ENCODE peak calls at places on chromosomes 6 and 20, in four cellular contexts. U is HepG2, P is K562, K is GM12878. R is an unnamed sample.

GRCh38 chr6:109370792-109371191 is 11.5 kb downstream of the CD164 start:
- DNase-seq in P (no peak), U (no peak), K (no peak), R (no peak)

GRCh38 chr6:131062245-131063027 is 609 bp downstream of the EPB41L2 start:
- DNase-seq in K (no peak), P (peak), U (no peak), R (peak)

GRCh38 chr6:159899994-159900745 is 9.4 kb downstream of the MAS1 start:
- DNase-seq in U (no peak), K (no peak), P (no peak), R (no peak)

GRCh38 chr20:49303211-49303610 is 25.4 kb upstream of the ZNFX1 start:
- DNase-seq in U (no peak), K (no peak), P (no peak), R (no peak)

GRCh38 chr6:106727480-106728153 is 98.2 kb downstream of the QRSL1 start:
- DNase-seq in P (no peak), K (no peak), U (no peak), R (no peak)

GRCh38 chr6:78377056-78377455 is 490.3 kb upstream of the IRAK1BP1 start:
- DNase-seq in U (no peak), P (no peak), K (no peak), R (no peak)

GRCh38 chr20:2865630-2866029 is 7.7 kb upstream of the PTPRA start:
- DNase-seq in K (no peak), P (peak), U (no peak), R (peak)

GRCh38 chr6:148750826-148751225 is 4.0 kb downstream of the UST start:
- DNase-seq in K (no peak), P (no peak), U (no peak), R (no peak)

GRCh38 chr20:37821691-37822655 is 81.0 kb upstream of the VSTM2L start:
- DNase-seq in U (no peak), P (no peak), K (no peak), R (no peak)

GRCh38 chr6:136793348-136793747 is 1.1 kb upstream of the MAP3K5 start:
- DNase-seq in U (no peak), K (no peak), P (no peak), R (no peak)

GRCh38 chr6:33592595-33593413 is 12.7 kb upstream of the BAK1 start:
- DNase-seq in U (no peak), K (peak), P (no peak), R (peak)

GRCh38 chr20:8898823-8899222 is 170.1 kb upstream of the PLCB4 start:
- DNase-seq in U (no peak), K (no peak), P (no peak), R (no peak)

GRCh38 chr6:166989427-166990034 is 9.7 kb upstream of the CEP43 start:
- DNase-seq in P (peak), U (peak), K (no peak), R (peak)

GRCh38 chr20:31860431-31861345 is 9.6 kb downstream of the DUSP15 start:
- DNase-seq in U (no peak), K (no peak), P (no peak), R (peak)

DNA sequence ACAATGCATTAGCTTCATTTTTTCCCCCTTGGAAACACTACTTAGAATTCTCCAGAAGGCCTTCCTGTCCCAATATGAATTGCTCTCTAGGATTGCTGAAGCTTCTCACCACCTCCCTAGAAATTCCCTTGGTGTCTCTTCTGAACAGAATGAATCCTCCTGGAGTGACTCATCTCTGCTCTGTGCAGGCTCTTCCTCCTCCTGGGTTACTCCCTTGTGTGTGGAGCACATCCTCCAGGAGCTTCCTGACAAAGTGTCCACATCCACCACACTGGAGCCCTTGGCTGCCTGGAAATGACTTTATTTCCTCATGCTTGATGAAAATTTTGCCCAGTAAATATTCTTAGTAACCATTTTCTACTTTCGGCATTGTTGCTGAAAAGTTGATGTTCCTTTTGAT is 54.4 kb downstream of the DTNBP1 start:
- DNase-seq in K (no peak), U (no peak), P (no peak), R (no peak)
- TF ChIP-seq ESRRA in K (no peak), U (no peak), P (no peak), R (no peak)

DNA sequence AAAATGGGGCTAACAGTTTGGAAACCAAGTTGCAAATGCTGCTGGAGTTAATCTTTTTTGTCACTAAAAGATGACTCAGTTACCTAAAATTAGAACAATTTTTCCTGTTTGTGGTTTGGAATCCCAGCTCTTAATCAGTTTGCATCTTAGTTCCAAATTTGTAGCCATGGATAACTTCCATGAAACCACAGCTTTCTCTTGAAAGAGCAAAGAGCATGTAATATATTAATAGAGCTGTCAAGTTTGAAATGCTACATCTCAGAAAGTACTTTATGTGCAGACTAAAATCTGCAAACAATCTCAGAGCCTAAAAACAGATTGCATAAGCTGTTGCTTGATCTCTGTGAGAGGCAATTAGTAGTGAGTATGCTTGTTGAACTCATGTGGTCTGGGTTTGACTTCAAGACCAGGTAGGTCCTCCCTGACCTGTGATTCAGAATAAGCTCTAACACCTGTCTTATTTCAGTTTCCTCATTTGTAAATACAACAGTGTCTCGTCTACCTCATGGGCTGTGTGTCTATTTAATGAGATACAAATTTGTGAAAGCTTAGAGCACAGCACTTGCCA is 23.5 kb downstream of the DHX35 start:
- DNase-seq in P (no peak), U (peak), K (peak), R (no peak)
- TF ChIP-seq CREM in P (no peak), U (no peak), K (no peak), R (no peak)

GRCh38 chr20:38842558-38842981 is 37.1 kb downstream of the PPP1R16B start:
- DNase-seq in U (no peak), P (no peak), K (peak), R (no peak)
- TF ChIP-seq ESRRA in U (no peak), P (no peak), K (no peak), R (no peak)

GRCh38 chr6:21199246-21199645 is 394.3 kb upstream of the SOX4 start:
- DNase-seq in U (no peak), P (no peak), K (no peak), R (no peak)
- TF ChIP-seq CREM in U (no peak), P (no peak), K (no peak), R (no peak)

DNA sequence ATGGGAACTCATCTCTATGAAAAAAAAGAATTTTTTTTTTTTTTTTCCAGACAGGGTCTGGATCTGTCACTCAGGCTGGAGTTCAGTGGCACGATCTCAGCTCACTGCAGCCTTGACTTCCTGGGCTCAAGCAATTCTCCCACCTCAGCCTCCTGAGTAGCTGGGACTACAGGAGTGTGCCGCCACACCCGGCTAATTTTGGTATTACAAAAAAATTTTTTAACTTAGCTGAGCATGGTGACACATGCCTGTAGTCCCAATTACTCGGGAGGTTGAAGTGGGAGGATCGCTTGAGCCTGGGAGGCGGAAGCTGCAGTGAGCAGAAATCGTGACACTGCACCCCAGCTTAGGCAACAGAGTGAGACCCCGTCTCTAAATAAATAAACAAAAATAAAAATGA is 7.5 kb downstream of the DEF6 start:
- DNase-seq in K (no peak), U (no peak), P (peak), R (no peak)
- TF ChIP-seq ESRRA in K (no peak), U (no peak), P (no peak), R (no peak)

GRCh38 chr6:170201361-170201760 is 89.5 kb downstream of the DLL1 start:
- DNase-seq in U (no peak), P (no peak), K (no peak), R (no peak)

GRCh38 chr6:170202416-170203135 is 88.3 kb downstream of the DLL1 start:
- DNase-seq in P (no peak), K (no peak), U (no peak), R (no peak)

GRCh38 chr6:170198298-170198697 is 92.6 kb downstream of the DLL1 start:
- DNase-seq in P (no peak), K (no peak), U (no peak), R (no peak)

GRCh38 chr6:170199716-170200115 is 91.2 kb downstream of the DLL1 start:
- DNase-seq in P (no peak), K (no peak), U (no peak), R (no peak)

DNA sequence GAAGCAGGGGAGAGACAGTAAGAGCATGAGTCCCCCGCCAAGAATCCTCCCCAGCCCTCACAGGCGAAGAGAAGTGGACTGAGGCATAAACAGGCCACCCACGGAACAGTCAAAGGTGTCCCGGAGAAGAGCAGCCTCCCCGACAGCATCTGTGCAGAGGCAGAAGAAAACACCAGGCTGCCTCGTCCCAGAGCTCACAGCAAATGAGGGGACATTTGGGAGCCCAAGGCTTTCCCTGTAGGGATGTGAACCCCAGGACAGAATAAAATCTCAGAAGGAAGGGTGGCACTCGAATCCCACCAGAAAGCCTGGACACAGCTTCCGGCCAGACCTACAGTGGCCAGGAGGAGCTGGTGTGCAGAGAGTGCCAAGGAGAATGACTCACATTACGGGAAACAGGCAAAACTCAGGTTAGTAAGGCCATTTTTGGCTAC is 90.4 kb downstream of the DLL1 start:
- DNase-seq in U (no peak), P (no peak), K (no peak), R (no peak)
- TF ChIP-seq CREM in U (no peak), P (no peak), K (no peak), R (no peak)

GRCh38 chr20:34711813-34712430 is 7.8 kb downstream of the TP53INP2 start:
- DNase-seq in K (no peak), P (no peak), U (no peak), R (no peak)

GRCh38 chr20:34710861-34711574 is 6.9 kb downstream of the TP53INP2 start:
- DNase-seq in P (no peak), U (no peak), K (no peak), R (no peak)

GRCh38 chr20:34715384-34715783 is 11.2 kb downstream of the TP53INP2 start:
- DNase-seq in K (no peak), U (no peak), P (no peak), R (no peak)

GRCh38 chr20:34712525-34713192 is 8.5 kb downstream of the TP53INP2 start:
- DNase-seq in U (peak), P (no peak), K (no peak), R (no peak)

DNA sequence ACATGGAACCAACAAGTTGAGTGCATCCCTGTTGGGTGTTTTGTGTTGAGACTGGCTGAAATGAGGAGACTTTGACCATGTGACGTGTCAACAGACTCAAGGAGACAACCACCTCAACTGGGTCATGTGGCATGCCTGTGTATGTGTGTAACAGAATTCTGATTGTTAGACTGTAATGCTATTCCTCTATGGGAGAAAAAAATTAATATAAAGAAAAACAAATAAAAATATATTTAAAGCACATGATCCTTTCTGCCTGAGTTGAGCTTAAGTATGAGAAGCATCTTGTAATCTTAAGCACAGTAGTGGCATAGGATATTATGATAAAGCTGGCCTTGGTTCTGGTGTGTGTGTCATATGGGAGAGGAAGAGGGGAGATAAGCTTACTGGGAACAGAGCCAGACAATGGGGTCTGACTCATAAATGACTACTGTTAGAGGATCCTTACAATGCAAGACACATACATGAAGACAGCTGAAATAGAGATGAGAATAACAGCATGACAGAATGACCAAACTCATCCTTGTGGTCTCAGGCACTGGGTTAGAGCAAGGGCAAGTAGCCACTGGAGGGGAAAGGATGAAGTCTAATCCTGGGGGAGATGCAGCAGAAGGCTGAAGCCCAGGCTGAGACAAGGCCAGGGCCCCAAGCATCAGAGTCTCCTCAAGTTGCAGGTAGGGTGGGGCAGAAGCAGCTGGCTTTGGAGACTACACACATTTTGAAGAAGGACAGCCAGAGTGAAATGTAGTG is 9.2 kb downstream of the TP53INP2 start:
- DNase-seq in P (peak), K (peak), U (peak), R (no peak)
- TF ChIP-seq ESRRA in P (peak), K (no peak), U (peak), R (no peak)

DNA sequence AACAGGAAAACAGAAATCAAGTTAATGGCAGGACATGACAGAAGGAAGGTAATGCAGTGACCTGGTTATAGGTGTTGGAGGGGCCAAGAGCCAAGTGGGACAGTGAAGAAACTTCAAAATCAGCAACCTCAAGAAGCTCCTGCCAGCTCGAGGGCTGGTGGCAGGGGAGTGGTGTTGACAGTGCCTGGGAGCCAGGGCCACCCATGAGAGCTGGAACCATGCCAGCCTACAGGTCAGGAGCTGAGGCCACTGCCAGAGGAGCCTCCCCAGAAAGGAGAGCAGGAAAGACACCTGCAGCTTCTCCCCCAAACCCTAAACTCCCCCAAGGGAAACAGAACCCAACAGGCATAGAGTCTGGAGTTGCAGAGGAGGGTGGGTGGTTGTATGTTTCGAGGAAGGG is 262.1 kb downstream of the LRFN2 start:
- DNase-seq in K (no peak), U (no peak), P (no peak), R (no peak)
- TF ChIP-seq CREM in K (no peak), U (no peak), P (no peak), R (no peak)

DNA sequence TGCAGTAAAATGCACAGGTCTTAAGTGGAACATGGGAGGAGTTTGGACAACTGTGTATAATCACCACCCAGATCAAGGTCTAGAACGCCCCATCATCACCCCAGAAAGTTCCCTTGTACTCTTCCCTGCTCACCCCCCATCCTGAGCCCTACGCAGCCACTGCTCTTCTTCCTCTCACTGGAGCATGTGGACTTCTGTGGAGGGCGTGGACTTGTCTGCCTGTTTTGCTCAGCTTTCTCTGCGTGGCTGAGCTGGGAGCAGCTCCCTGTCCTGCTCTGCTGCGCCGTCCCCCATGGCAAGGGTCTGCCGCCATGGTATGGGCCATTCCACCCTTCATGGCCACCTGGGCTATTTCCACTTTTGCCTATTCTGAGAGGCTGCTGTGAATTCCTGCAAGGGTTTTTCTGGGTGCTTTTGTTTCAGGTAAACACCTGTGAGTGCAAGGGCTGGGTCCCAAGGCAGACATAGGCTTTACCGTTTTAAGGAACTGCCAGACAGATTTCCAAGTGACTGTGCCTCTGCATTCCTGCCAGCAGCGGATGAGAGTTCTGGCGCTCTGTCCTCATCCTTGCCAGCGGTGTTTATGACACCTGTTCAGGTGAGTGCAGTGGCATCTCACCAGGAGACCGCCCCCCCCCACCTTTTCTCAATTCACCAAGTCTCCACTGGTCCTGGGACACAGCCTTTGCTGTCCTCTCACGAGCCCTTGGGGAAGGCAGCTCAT is 19.7 kb downstream of the PCK1 start:
- DNase-seq in K (no peak), U (no peak), P (no peak), R (no peak)
- TF ChIP-seq ESRRA in K (no peak), U (no peak), P (no peak), R (no peak)